ENCODE peak calls at places on chromosomes 6 and 20, in four cellular contexts. B is brain microvascular endothelial cell, J is putamen, Q is thyroid gland. X is an unnamed sample.

GRCh38 chr20:36538026-36538764 is 3.1 kb upstream of the MYL9 start:
- DNase-seq in B (peak), J (no peak), Q (peak), X (no peak)

GRCh38 chr6:42746452-42747400 is 823 bp upstream of the TBCC start:
- DNase-seq in B (peak), J (peak), Q (peak), X (peak)

GRCh38 chr20:32968833-32969241 is 35.4 kb downstream of the SUN5 start:
- DNase-seq in B (no peak), J (peak), Q (no peak), X (no peak)

GRCh38 chr20:50580016-50580747 is 70.0 kb downstream of the PTPN1 start:
- DNase-seq in B (no peak), J (no peak), Q (peak), X (peak)

GRCh38 chr6:113805167-113805835 is 51.8 kb upstream of the MARCKS start:
- DNase-seq in B (no peak), J (no peak), Q (no peak), X (no peak)

GRCh38 chr6:7414811-7415210 is 25.2 kb downstream of the RIOK1 start:
- DNase-seq in B (peak), J (no peak), Q (no peak), X (peak)

GRCh38 chr6:170045563-170045960 is 245.3 kb downstream of the DLL1 start:
- DNase-seq in B (no peak), J (no peak), Q (no peak), X (no peak)

GRCh38 chr6:53979468-53980067 is 131.7 kb upstream of the MLIP start:
- DNase-seq in B (peak), J (no peak), Q (no peak), X (peak)

GRCh38 chr20:34877002-34877264 is 521 bp downstream of the ACSS2 start:
- DNase-seq in B (no peak), J (no peak), Q (no peak), X (no peak)

GRCh38 chr6:81557811-81558210 is 194.7 kb downstream of the TENT5A start:
- DNase-seq in B (no peak), J (no peak), Q (no peak), X (no peak)

GRCh38 chr6:139970591-139970991 is 596.1 kb upstream of the CITED2 start:
- DNase-seq in B (no peak), J (no peak), Q (no peak), X (no peak)

GRCh38 chr6:67252663-67253062 is 1382.4 kb upstream of the ADGRB3 start:
- DNase-seq in B (no peak), J (no peak), Q (no peak), X (no peak)

GRCh38 chr6:12138377-12138776 is 126.3 kb downstream of the HIVEP1 start:
- DNase-seq in B (no peak), J (no peak), Q (no peak), X (no peak)

GRCh38 chr6:135525550-135525949 is 28.0 kb upstream of the AHI1 start:
- DNase-seq in B (no peak), J (no peak), Q (no peak), X (no peak)

GRCh38 chr6:17945111-17945510 is 42.3 kb downstream of the KIF13A start:
- DNase-seq in B (peak), J (no peak), Q (no peak), X (no peak)

GRCh38 chr6:52595000-52595795 is 18.3 kb upstream of the TRAM2 start:
- DNase-seq in B (peak), J (no peak), Q (peak), X (peak)

GRCh38 chr6:115570326-115570725 is 490.4 kb downstream of the FRK start:
- DNase-seq in B (no peak), J (no peak), Q (no peak), X (peak)

GRCh38 chr6:141562801-141563763 is 569.6 kb upstream of the GJE1 start:
- DNase-seq in B (peak), J (peak), Q (peak), X (peak)